ENCODE peak calls at places on chromosome 21, in four cellular contexts. Z is osteoblast, C is fibroblast of lung, G is H1. D is an unnamed sample.

GRCh38 chr21:39934895-39935294 is 67.7 kb downstream of the PCP4 start:
- DNase-seq in Z (no peak), G (no peak), C (no peak), D (no peak)

GRCh38 chr21:39034590-39035536 is 148.4 kb downstream of the PSMG1 start:
- DNase-seq in G (no peak), Z (no peak), C (no peak), D (no peak)

GRCh38 chr21:31711326-31711725 is 20.6 kb downstream of the SCAF4 start:
- DNase-seq in C (no peak), Z (no peak), G (no peak), D (no peak)

GRCh38 chr21:32481875-32482408 is 69.4 kb downstream of the EVA1C start:
- DNase-seq in G (no peak), Z (no peak), C (no peak), D (no peak)

GRCh38 chr21:17612023-17612564 is 607 bp downstream of the BTG3 start:
- DNase-seq in Z (peak), G (peak), C (peak), D (no peak)

GRCh38 chr21:30315701-30316100 is 4.4 kb downstream of the KRTAP26-1 start:
- DNase-seq in G (no peak), Z (no peak), C (no peak), D (no peak)

GRCh38 chr21:26709090-26709489 is 136.0 kb upstream of the CYYR1 start:
- DNase-seq in G (no peak), Z (no peak), C (no peak), D (no peak)

GRCh38 chr21:39703578-39703977 is 41.4 kb upstream of the IGSF5 start:
- DNase-seq in G (no peak), C (no peak), Z (no peak), D (no peak)

GRCh38 chr21:44615881-44616590 is 4.2 kb downstream of the KRTAP10-8 start:
- DNase-seq in Z (no peak), C (no peak), G (peak), D (no peak)

GRCh38 chr21:27149034-27149433 is 182.1 kb upstream of the ADAMTS5 start:
- DNase-seq in G (no peak), C (no peak), Z (no peak), D (no peak)

GRCh38 chr21:32055305-32055704 is 182.5 kb downstream of the HUNK start:
- DNase-seq in Z (no peak), G (no peak), C (no peak), D (no peak)

GRCh38 chr21:33124879-33125278 is 54.9 kb downstream of the OLIG1 start:
- DNase-seq in G (no peak), Z (no peak), C (no peak), D (no peak)

GRCh38 chr21:19123525-19123924 is 719.9 kb upstream of the TMPRSS15 start:
- DNase-seq in G (no peak), C (no peak), Z (no peak), D (no peak)

GRCh38 chr21:36132691-36133090 is 2.2 kb upstream of the CBR3 start:
- DNase-seq in G (no peak), Z (no peak), C (no peak), D (no peak)

GRCh38 chr21:36134820-36135390 is at the start of gene CBR3:
- DNase-seq in Z (peak), G (no peak), C (peak), D (no peak)

GRCh38 chr21:36141513-36141925 is 6.6 kb downstream of the CBR3 start:
- DNase-seq in C (peak), Z (peak), G (peak), D (peak)

DNA sequence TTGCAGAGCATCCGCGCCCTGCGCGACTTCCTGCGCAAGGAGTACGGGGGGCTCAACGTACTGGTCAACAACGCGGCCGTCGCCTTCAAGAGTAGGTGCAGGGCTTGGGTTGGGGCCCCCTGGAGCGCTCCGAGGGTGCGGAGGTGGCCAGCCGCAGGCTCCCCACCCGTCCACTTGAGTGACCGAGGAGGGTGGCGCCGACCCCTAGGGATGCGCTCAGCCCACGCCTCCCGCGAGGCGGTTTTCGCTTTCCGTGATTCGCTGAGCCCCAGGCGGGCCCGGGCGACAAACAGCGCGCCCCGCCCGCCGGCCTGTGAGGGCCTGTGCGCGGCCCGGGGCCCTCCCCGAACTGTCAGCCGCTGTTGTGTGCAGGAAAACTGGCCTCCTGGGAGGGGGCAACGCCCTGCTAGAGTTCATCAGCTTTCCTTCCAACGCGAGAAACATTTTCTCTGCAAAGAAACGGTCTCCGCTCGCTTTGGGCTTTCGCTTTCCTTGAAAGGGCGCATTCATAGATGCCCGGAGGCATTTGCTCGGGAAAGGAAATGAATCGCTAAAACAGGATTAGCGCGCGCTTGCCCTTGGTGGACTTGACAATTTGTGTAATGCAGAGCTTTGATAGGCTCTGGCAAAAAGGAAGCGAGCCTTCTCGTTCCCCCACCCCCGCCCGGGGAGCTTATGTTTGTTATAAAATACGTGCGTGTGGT is 664 bp downstream of the CBR3 start:
- DNase-seq in Z (peak), G (peak), C (peak), D (peak)
- H2AFZ ChIP-seq in Z (peak), G (no peak), C (peak), D (peak)

GRCh38 chr21:41846536-41846935 is 32.6 kb downstream of the PRDM15 start:
- DNase-seq in Z (no peak), G (no peak), C (no peak), D (no peak)

GRCh38 chr21:41846033-41846317 is 33.2 kb downstream of the PRDM15 start:
- DNase-seq in Z (peak), C (no peak), G (no peak), D (no peak)

GRCh38 chr21:41848533-41848932 is 30.6 kb downstream of the PRDM15 start:
- DNase-seq in C (no peak), G (no peak), Z (peak), D (no peak)

GRCh38 chr21:41845310-41846032 is 33.7 kb downstream of the PRDM15 start:
- DNase-seq in Z (peak), G (no peak), C (no peak), D (no peak)

GRCh38 chr21:41847066-41847804 is 31.9 kb downstream of the PRDM15 start:
- DNase-seq in Z (peak), G (peak), C (peak), D (no peak)
- H3K4me2 ChIP-seq in Z (no peak), G (no peak), C (no peak), D (no peak)

GRCh38 chr21:42220138-42220701 is 1.3 kb downstream of the ABCG1 start:
- DNase-seq in C (peak), G (peak), Z (peak), D (peak)
- H2AFZ ChIP-seq in C (no peak), G (peak), Z (no peak), D (peak)

GRCh38 chr21:35026617-35027557 is 22.2 kb downstream of the RUNX1 start:
- DNase-seq in Z (peak), G (peak), C (peak), D (no peak)
- H3K4me2 ChIP-seq in Z (peak), G (peak), C (peak), D (peak)

D was measured in keratinocyte.